ENCODE peak calls at places on chromosomes 6 and 20, in five cellular contexts. F, I, X, R and A are unnamed samples.

GRCh38 chr6:69279805-69280204 is 517.0 kb downstream of the LMBRD1 start:
- DNase-seq in R (no peak), I (no peak), X (no peak), F (no peak), A (peak; percentile 42)

GRCh38 chr20:64103871-64104666 is 3.3 kb downstream of the NPBWR2 start:
- DNase-seq in I (no peak), X (no peak), R (no peak), F (no peak), A (no peak)

GRCh38 chr20:15654208-15654649 is 919.0 kb downstream of the KIF16B start:
- DNase-seq in X (peak; percentile 55), F (peak; percentile 24), R (peak; percentile 43), I (peak; percentile 20), A (peak; percentile 74)

GRCh38 chr6:142112451-142113061 is 20.2 kb upstream of the GJE1 start:
- DNase-seq in F (peak; percentile 29), I (peak; percentile 37), X (peak; percentile 48), R (peak; percentile 4), A (peak; percentile 89)

GRCh38 chr6:148768646-148769270 is 21.9 kb downstream of the UST start:
- DNase-seq in R (no peak), I (no peak), X (no peak), F (no peak), A (no peak)

GRCh38 chr6:85685713-85686112 is 43.0 kb upstream of the SYNCRIP start:
- DNase-seq in R (peak; percentile 46), I (no peak), X (no peak), F (no peak), A (no peak)

GRCh38 chr6:137402143-137402542 is 92.1 kb downstream of the OLIG3 start:
- DNase-seq in X (no peak), R (no peak), F (no peak), I (no peak), A (no peak)

GRCh38 chr6:112690497-112691202 is 343.5 kb downstream of the RFPL4B start:
- DNase-seq in X (no peak), F (peak; percentile 49), I (no peak), R (no peak), A (no peak)

GRCh38 chr6:157258878-157259277 is 64.4 kb downstream of the TMEM242 start:
- DNase-seq in R (no peak), X (no peak), I (no peak), F (no peak), A (no peak)

GRCh38 chr20:50116368-50116999 is 3.5 kb upstream of the UBE2V1 start:
- DNase-seq in F (no peak), R (no peak), X (no peak), I (no peak), A (no peak)

GRCh38 chr6:14441371-14441781 is 323.8 kb downstream of the CD83 start:
- DNase-seq in I (no peak), X (no peak), R (no peak), F (no peak), A (peak; percentile 87)

GRCh38 chr6:113755449-113756289 is 101.5 kb upstream of the MARCKS start:
- DNase-seq in I (no peak), F (no peak), X (no peak), R (peak; percentile 64), A (no peak)

GRCh38 chr20:17747431-17747846 is 47.7 kb downstream of the BANF2 start:
- DNase-seq in F (no peak), I (no peak), R (no peak), X (peak; percentile 77), A (no peak)

GRCh38 chr20:46027245-46027853 is 1.7 kb upstream of the SLC12A5 start:
- DNase-seq in F (no peak), I (peak; percentile 54), X (peak; percentile 45), R (no peak), A (peak; percentile 93)

GRCh38 chr6:34146021-34146782 is at the start of gene GRM4:
- DNase-seq in X (no peak), I (no peak), R (no peak), F (no peak), A (no peak)

GRCh38 chr6:5466459-5466858 is 205.1 kb downstream of the FARS2 start:
- DNase-seq in R (no peak), F (no peak), X (peak; percentile 30), I (no peak), A (no peak)

GRCh38 chr20:63223121-63223825 is 7.3 kb upstream of the YTHDF1 start:
- DNase-seq in R (no peak), X (no peak), F (peak; percentile 76), I (peak; percentile 60), A (peak; percentile 76)

GRCh38 chr6:27812078-27812804 is 100.0 kb downstream of the OR2B2 start:
- DNase-seq in F (no peak), R (no peak), X (no peak), I (no peak), A (no peak)

GRCh38 chr20:43720007-43720406 is 6.8 kb downstream of the GTSF1L start:
- DNase-seq in R (no peak), I (no peak), X (no peak), F (no peak), A (no peak)

GRCh38 chr6:81937296-81937937 is 184.9 kb upstream of the TENT5A start:
- DNase-seq in F (no peak), R (no peak), I (no peak), X (peak; percentile 56), A (no peak)

GRCh38 chr6:21131406-21131805 is 462.1 kb upstream of the SOX4 start:
- DNase-seq in R (no peak), I (no peak), F (no peak), X (no peak), A (no peak)

GRCh38 chr6:31918069-31918725 is 9.3 kb upstream of the C2 start:
- DNase-seq in I (no peak), R (no peak), X (no peak), F (no peak), A (no peak)

GRCh38 chr20:33177866-33178265 is 9.9 kb downstream of the BPIFA2 start:
- DNase-seq in F (no peak), R (no peak), X (no peak), I (no peak), A (no peak)

GRCh38 chr6:73382462-73383113 is 12.0 kb upstream of the DDX43 start:
- DNase-seq in F (no peak), X (peak; percentile 51), R (no peak), I (no peak), A (no peak)

GRCh38 chr6:18121580-18122127 is 823 bp downstream of the NHLRC1 start:
- DNase-seq in I (no peak), X (no peak), R (no peak), F (no peak), A (peak; percentile 47)

GRCh38 chr6:26445934-26446667 is 5.8 kb downstream of the BTN3A3 start:
- DNase-seq in R (peak; percentile 76), F (no peak), I (no peak), X (no peak), A (no peak)

GRCh38 chr6:159065091-159065490 is 20.3 kb upstream of the TAGAP start:
- DNase-seq in I (no peak), R (no peak), F (no peak), X (no peak), A (no peak)

GRCh38 chr6:82057846-82058554 is 189.5 kb downstream of the IBTK start:
- DNase-seq in R (no peak), F (no peak), X (peak; percentile 33), I (no peak), A (no peak)

DNA sequence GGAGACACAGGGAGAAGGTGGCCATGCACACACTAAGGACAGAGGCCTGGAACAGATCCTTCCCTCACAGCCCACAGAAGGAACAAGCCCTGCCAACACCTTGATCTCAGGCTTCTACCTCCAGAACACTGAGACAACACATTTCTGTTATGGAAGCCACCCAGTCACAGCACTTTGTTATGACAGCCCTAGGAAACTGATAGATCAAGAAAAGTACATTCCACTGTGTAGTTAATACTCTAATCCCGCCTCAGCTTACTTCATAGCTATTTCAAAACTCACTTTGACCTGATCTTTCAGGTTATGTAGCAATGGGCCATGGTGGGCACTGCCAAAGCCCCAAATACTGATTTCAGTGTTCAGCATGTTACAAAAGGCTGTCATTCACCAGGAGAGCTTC is 66.8 kb downstream of the CD24 start:
- DNase-seq in R (no peak), X (no peak), F (no peak), I (no peak), A (no peak)
- TF ChIP-seq CTCF in R (no peak), X (no peak), F (no peak), I (no peak), A (no peak)

DNA sequence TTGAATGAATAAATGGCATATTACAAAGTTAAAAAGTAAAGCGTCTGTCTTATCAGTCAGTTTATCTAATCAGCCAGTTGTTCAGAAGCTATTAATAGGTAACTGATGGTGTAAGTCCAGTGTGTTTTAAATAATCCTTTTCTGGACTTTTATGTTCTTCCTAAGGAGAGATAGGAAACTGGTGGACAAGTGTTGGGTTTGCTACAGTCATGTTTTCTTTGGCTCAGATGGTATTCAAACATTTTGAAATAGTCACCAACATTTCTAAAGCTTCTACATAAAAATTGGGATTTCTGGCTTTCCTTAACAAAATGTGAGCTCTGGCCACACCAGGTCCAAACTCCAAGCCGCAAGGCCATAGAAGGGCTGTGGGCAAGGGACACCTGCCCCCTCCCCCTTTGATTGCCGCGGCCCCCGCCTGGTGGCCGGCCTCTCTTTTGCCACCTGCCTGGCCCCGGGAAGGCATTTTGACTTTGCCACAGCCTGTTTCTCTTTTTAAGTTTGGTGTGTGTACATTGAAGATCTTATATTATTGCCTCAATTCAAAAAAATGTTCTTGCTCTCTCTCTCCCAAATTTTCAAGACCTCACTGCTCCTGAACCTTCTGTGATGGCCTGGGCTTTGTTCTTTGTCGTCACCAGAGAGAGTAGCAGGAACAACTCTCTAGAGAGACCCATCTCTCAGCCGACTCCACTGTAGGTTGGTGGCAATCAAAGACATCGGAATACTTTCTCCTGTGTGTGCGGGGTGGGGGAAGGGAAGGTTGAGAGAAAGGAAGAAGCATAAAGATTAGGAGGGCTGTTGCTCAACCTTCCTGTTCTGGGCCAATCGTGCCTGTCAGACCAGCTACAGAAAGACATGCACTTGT is 84.0 kb upstream of the ZNF217 start:
- DNase-seq in R (no peak), X (no peak), F (no peak), I (peak; percentile 53), A (peak; percentile 39)
- H3K9ac ChIP-seq in R (no peak overlapping the region), X (no peak overlapping the region), F (no peak overlapping the region), I (peak overlapping the region; percentile 66), A (no peak overlapping the region)

GRCh38 chr20:1001981-1002681 is at the start of gene RSPO4:
- DNase-seq in R (no peak), F (peak; percentile 86), X (no peak), I (no peak), A (peak; percentile 64)
- H3K4me2 ChIP-seq in R (no peak within 1 kb of the TSS), F (no peak within 1 kb of the TSS), X (peak within 1 kb of the TSS; percentile 41), I (no peak within 1 kb of the TSS), A (peak within 1 kb of the TSS; percentile 89)

GRCh38 chr6:74956559-74957428 is 249.1 kb downstream of the COL12A1 start:
- DNase-seq in R (no peak), X (no peak), F (no peak), I (no peak), A (no peak)
- TF ChIP-seq CTCF in R (no peak), X (no peak), F (no peak), I (no peak), A (no peak)

DNA sequence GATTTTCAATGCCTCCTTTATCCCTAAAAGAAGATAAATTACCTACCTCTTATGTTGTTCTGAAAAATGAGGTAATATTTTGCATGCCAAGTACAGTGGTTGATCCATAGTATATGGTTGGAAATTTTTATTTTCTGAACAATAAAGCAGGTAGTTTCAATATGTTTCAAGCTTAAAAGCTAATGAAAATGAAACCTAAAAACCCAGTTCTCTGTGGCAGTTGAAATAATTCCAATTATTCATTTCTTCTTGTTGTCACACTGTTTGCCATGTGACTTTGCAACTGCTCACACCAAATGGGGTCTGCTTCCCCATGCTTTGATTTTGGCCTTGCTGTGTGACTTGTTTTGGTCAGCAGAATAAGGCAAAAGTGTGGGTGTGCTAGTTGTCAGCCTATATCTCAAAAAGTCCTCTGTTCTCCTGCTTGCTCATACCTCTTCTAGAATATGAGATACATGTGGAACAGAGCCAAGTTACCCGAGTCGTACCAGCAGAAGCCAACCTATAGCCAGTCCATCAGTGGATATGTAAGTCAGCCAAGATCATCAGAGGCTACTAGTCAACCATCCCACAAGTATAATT is 197.2 kb upstream of the THEMIS start:
- DNase-seq in X (peak; percentile 63), I (no peak), F (no peak), R (no peak), A (no peak)
- H3K9ac ChIP-seq in X (no peak overlapping the region), I (no peak overlapping the region), F (no peak overlapping the region), R (no peak overlapping the region), A (no peak overlapping the region)